ENCODE peak calls at places on chromosome X, in ten cellular contexts. N, B, J, Z, W, Y, E, S, U and P are unnamed samples.
A peak's percentile ranks its signal among the peaks of the same experiment; 100 is the strongest.

GRCh38 chrX:20382518-20383291 is 116.0 kb upstream of the RPS6KA3 start:
- DNase-seq in N (no peak), B (peak; percentile 8), J (no peak), Z (no peak), W (no peak), Y (no peak), E (no peak), S (no peak), U (no peak), P (no peak)

GRCh38 chrX:50881028-50881427 is 29.5 kb upstream of the BMP15 start:
- DNase-seq in N (no peak), B (no peak), J (no peak), Z (no peak), W (no peak), Y (no peak), E (no peak), S (no peak), U (no peak), P (no peak)

GRCh38 chrX:14380044-14380443 is 149.3 kb upstream of the GLRA2 start:
- DNase-seq in N (no peak), B (no peak), J (no peak), Z (no peak), W (no peak), Y (no peak), E (no peak), S (no peak), U (no peak), P (no peak)

GRCh38 chrX:114959729-114960128 is 57.7 kb downstream of the IL13RA2 start:
- DNase-seq in N (no peak), B (peak; percentile 3), J (no peak), Z (no peak), W (no peak), Y (no peak), E (no peak), S (no peak), U (no peak), P (no peak)

GRCh38 chrX:1486749-1487361 is 34.1 kb upstream of the ASMTL start:
- DNase-seq in N (peak; percentile 28), B (no peak), J (no peak), Z (no peak), W (peak; percentile 81), Y (no peak), E (peak; percentile 11), S (no peak), U (peak; percentile 27), P (no peak)

GRCh38 chrX:47568656-47569295 is 7.8 kb downstream of the ARAF start:
- DNase-seq in N (no peak), B (no peak), J (no peak), Z (peak; percentile 50), W (no peak), Y (no peak), E (no peak), S (no peak), U (no peak), P (peak; percentile 24)

GRCh38 chrX:129037389-129037788 is 485.9 kb downstream of the SMARCA1 start:
- DNase-seq in N (no peak), B (no peak), J (no peak), Z (no peak), W (no peak), Y (no peak), E (no peak), S (no peak), U (no peak), P (no peak)

GRCh38 chrX:49184294-49185061 is 1.7 kb downstream of the PRICKLE3 start:
- DNase-seq in N (peak; percentile 90), B (peak; percentile 93), J (peak; percentile 95), Z (peak; percentile 94), W (peak; percentile 89), Y (peak; percentile 95), E (peak; percentile 46), S (peak; percentile 87), U (peak; percentile 91), P (no peak)

GRCh38 chrX:28787206-28787605 is 200.0 kb downstream of the IL1RAPL1 start:
- DNase-seq in N (no peak), B (peak; percentile 60), J (no peak), Z (no peak), W (no peak), Y (no peak), E (no peak), S (peak; percentile 16), U (no peak), P (no peak)

GRCh38 chrX:16160729-16161128 is 6.6 kb upstream of the MAGEB17 start:
- DNase-seq in N (no peak), B (peak; percentile 69), J (no peak), Z (no peak), W (no peak), Y (no peak), E (no peak), S (peak; percentile 29), U (no peak), P (no peak)

GRCh38 chrX:118545510-118545909 is 49.9 kb downstream of the DOCK11 start:
- DNase-seq in N (no peak), B (peak; percentile 33), J (no peak), Z (no peak), W (no peak), Y (no peak), E (no peak), S (no peak), U (no peak), P (no peak)

GRCh38 chrX:9293051-9293496 is 171.8 kb upstream of the TBL1X start:
- DNase-seq in N (no peak), B (no peak), J (no peak), Z (peak; percentile 77), W (no peak), Y (no peak), E (no peak), S (no peak), U (no peak), P (no peak)

GRCh38 chrX:38798956-38799355 is 2.3 kb upstream of the MID1IP1 start:
- DNase-seq in N (no peak), B (peak; percentile 38), J (no peak), Z (no peak), W (no peak), Y (no peak), E (no peak), S (no peak), U (no peak), P (no peak)

GRCh38 chrX:107348051-107348450 is 101.4 kb upstream of the FRMPD3 start:
- DNase-seq in N (no peak), B (no peak), J (no peak), Z (no peak), W (no peak), Y (no peak), E (no peak), S (no peak), U (no peak), P (no peak)

DNA sequence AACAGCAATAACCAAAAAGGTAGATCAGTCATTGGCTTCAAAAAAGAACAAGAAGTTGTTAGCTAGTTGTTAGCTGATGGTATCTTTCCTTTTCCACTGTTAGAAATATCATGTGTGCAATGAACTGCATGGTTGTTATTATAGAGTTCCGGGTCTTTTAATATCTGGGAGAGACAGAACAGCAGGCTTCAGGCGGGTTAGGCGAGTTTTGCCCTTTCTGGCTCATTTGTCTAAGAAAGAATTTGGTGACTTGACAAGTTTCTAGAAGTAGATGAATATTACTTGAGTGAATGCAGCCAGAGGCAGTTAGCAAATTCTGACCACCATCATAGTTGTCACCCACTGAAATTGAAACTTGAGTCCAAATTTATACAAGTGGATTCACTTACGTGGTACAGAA is 88.9 kb upstream of the MID1 start:
- DNase-seq in N (no peak), B (no peak), J (no peak), Z (no peak), W (no peak), Y (no peak), E (no peak), S (no peak), U (no peak), P (no peak)
- H3K27me3 ChIP-seq in N (no peaks in the 10 kb centered on the region), B (no peaks in the 10 kb centered on the region), J (no peaks in the 10 kb centered on the region), Z (no peaks in the 10 kb centered on the region), W (no peaks in the 10 kb centered on the region), Y (no peaks in the 10 kb centered on the region), E (no peaks in the 10 kb centered on the region), S (no peaks in the 10 kb centered on the region), U (no peaks in the 10 kb centered on the region), P (no peaks in the 10 kb centered on the region)

GRCh38 chrX:40748977-40749376 is 13.6 kb upstream of the MED14 start:
- DNase-seq in N (no peak), B (no peak), J (no peak), Z (no peak), W (no peak), Y (no peak), E (no peak), S (no peak), U (no peak), P (no peak)
- H3K27me3 ChIP-seq in N (no peaks in the 10 kb centered on the region), B (no peaks in the 10 kb centered on the region), J (peaks cover 6% of the 10 kb centered on the region), Z (no peaks in the 10 kb centered on the region), W (peaks cover 8% of the 10 kb centered on the region), Y (no peaks in the 10 kb centered on the region), E (no peaks in the 10 kb centered on the region), S (no peaks in the 10 kb centered on the region), U (peaks cover 15% of the 10 kb centered on the region), P (no peaks in the 10 kb centered on the region)

DNA sequence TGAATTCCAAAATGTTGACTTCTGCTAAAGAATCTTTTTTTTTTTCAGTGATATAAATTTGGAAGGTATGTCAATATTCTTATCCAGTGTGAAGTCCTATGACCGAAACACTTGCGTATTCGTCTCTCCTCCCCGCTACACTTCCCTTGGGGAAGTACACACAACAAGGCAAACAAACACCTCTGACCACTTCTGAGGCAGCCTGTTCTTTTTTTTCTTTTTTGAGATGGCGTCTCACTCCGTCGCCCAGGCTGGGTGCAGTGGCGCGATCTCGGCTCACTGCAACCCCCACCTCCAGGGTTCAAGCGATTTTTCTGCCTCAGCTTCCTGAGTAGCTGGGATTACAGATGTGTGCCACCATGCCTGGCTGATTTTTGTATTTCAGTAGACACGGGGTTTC is 78.1 kb upstream of the DHRSX start:
- DNase-seq in N (no peak), B (no peak), J (no peak), Z (no peak), W (no peak), Y (no peak), E (no peak), S (no peak), U (no peak), P (no peak)
- H3K27me3 ChIP-seq in N (peaks cover 2% of the 10 kb centered on the region), B (peaks cover 28% of the 10 kb centered on the region), J (peaks cover 19% of the 10 kb centered on the region), Z (peaks cover 17% of the 10 kb centered on the region), W (peaks cover 40% of the 10 kb centered on the region), Y (peaks cover 34% of the 10 kb centered on the region), E (peaks cover 15% of the 10 kb centered on the region), S (no peaks in the 10 kb centered on the region), U (peaks cover 29% of the 10 kb centered on the region), P (peaks cover 27% of the 10 kb centered on the region)

GRCh38 chrX:68833448-68833805 is 4.6 kb downstream of the EFNB1 start:
- DNase-seq in N (no peak), B (no peak), J (peak; percentile 3), Z (peak; percentile 6), W (no peak), Y (no peak), E (no peak), S (no peak), U (no peak), P (no peak)

GRCh38 chrX:68831405-68832100 is 2.7 kb downstream of the EFNB1 start:
- DNase-seq in N (no peak), B (peak; percentile 24), J (peak; percentile 13), Z (peak; percentile 26), W (no peak), Y (no peak), E (no peak), S (no peak), U (peak; percentile 7), P (no peak)

GRCh38 chrX:68832101-68832416 is 3.2 kb downstream of the EFNB1 start:
- DNase-seq in N (peak; percentile 46), B (peak; percentile 81), J (peak; percentile 51), Z (peak; percentile 27), W (no peak), Y (peak; percentile 60), E (no peak), S (no peak), U (peak; percentile 28), P (no peak)

GRCh38 chrX:68833855-68834331 is 5.1 kb downstream of the EFNB1 start:
- DNase-seq in N (no peak), B (no peak), J (peak; percentile 7), Z (peak; percentile 16), W (no peak), Y (peak; percentile 57), E (no peak), S (peak; percentile 43), U (peak; percentile 4), P (no peak)

GRCh38 chrX:68832516-68833447 is 4.0 kb downstream of the EFNB1 start:
- DNase-seq in N (no peak), B (no peak), J (peak; percentile 14), Z (peak; percentile 18), W (no peak), Y (no peak), E (no peak), S (no peak), U (peak; percentile 9), P (no peak)
- H3K27me3 ChIP-seq in N (no peaks in the 10 kb centered on the region), B (no peaks in the 10 kb centered on the region), J (no peaks in the 10 kb centered on the region), Z (peaks cover 66% of the 10 kb centered on the region), W (peaks cover 18% of the 10 kb centered on the region), Y (no peaks in the 10 kb centered on the region), E (no peaks in the 10 kb centered on the region), S (no peaks in the 10 kb centered on the region), U (no peaks in the 10 kb centered on the region), P (no peaks in the 10 kb centered on the region)